ENCODE peak calls at places on chromosomes 13 and 19, in nine cellular contexts. C is PC-3; O is aorta; I is neuronal stem cell; H is CD8-positive, alpha-beta T cell; N is neural progenitor cell; U is esophagus squamous epithelium; K is foreskin keratinocyte; W is tibial nerve. G is an unnamed sample.

GRCh38 chr13:79519252-79519651 is 38.3 kb downstream of the NDFIP2 start:
- DNase-seq in O (no peak), C (peak), U (no peak), K (no peak), H (no peak), N (no peak), W (no peak), I (no peak), G (no peak)

GRCh38 chr19:30430206-30430734 is 58.1 kb downstream of the ZNF536 start:
- DNase-seq in W (no peak), K (no peak), N (no peak), O (no peak), U (no peak), C (no peak), H (no peak), I (no peak), G (no peak)

GRCh38 chr19:5025027-5025426 is 56.1 kb downstream of the KDM4B start:
- DNase-seq in C (no peak), N (peak), K (no peak), O (no peak), W (no peak), U (no peak), I (no peak), H (no peak), G (no peak)

GRCh38 chr19:16801599-16801998 is 27.6 kb upstream of the SIN3B start:
- DNase-seq in C (peak), I (no peak), N (no peak), H (no peak), O (no peak), U (no peak), W (no peak), K (peak), G (peak)

GRCh38 chr13:46401432-46401831 is 14.4 kb upstream of the RUBCNL start:
- DNase-seq in K (no peak), H (no peak), O (no peak), I (no peak), W (no peak), N (no peak), U (no peak), C (no peak), G (no peak)

GRCh38 chr19:13008926-13009787 is 13.9 kb downstream of the NFIX start:
- DNase-seq in K (no peak), C (peak), H (no peak), N (no peak), I (no peak), O (no peak), U (no peak), W (no peak), G (no peak)

GRCh38 chr19:1315470-1316166 is 29.9 kb downstream of the EFNA2 start:
- DNase-seq in U (no peak), H (peak), I (no peak), K (peak), W (no peak), N (peak), O (no peak), C (peak), G (no peak)

GRCh38 chr13:52644108-52644507 is 1.9 kb downstream of the HNRNPA1L2 start:
- DNase-seq in H (no peak), I (no peak), N (no peak), K (peak), W (no peak), O (no peak), U (no peak), C (peak), G (no peak)

GRCh38 chr13:48068036-48068435 is 26.9 kb downstream of the MED4 start:
- DNase-seq in O (no peak), I (no peak), C (no peak), W (no peak), N (no peak), K (no peak), H (no peak), U (no peak), G (no peak)

GRCh38 chr13:32548837-32549236 is 10.2 kb upstream of the N4BP2L2 start:
- DNase-seq in O (no peak), K (no peak), C (no peak), H (no peak), W (no peak), I (no peak), N (no peak), U (no peak), G (no peak)

GRCh38 chr13:97485328-97485727 is 51.4 kb downstream of the RAP2A start:
- DNase-seq in W (no peak), K (no peak), N (no peak), O (no peak), H (no peak), I (no peak), U (no peak), C (no peak), G (no peak)

GRCh38 chr19:35777961-35778360 is 2.6 kb downstream of the ARHGAP33 start:
- DNase-seq in N (no peak), H (no peak), W (no peak), U (no peak), C (no peak), O (no peak), I (no peak), K (no peak), G (no peak)

GRCh38 chr13:108365255-108365654 is 95.7 kb downstream of the TNFSF13B start:
- DNase-seq in K (no peak), U (no peak), I (no peak), W (no peak), N (no peak), C (no peak), O (no peak), H (no peak), G (no peak)

GRCh38 chr13:46124967-46125933 is 20.4 kb upstream of the CPB2 start:
- DNase-seq in O (no peak), I (no peak), C (no peak), W (no peak), K (peak), U (no peak), N (no peak), H (no peak), G (no peak)

GRCh38 chr13:35769812-35770211 is 293.3 kb upstream of the MAB21L1 start:
- DNase-seq in I (no peak), O (no peak), N (no peak), U (no peak), K (no peak), H (no peak), C (no peak), W (no peak), G (no peak)

GRCh38 chr13:27463500-27463899 is 13.1 kb upstream of the MTIF3 start:
- DNase-seq in N (no peak), W (no peak), H (no peak), C (no peak), K (no peak), U (no peak), O (no peak), I (no peak), G (no peak)

GRCh38 chr19:4976412-4977298 is 7.7 kb downstream of the KDM4B start:
- DNase-seq in C (peak), H (no peak), O (peak), W (peak), N (peak), K (peak), I (no peak), U (peak), G (peak)

GRCh38 chr19:6065685-6066365 is 44.5 kb downstream of the RFX2 start:
- DNase-seq in I (no peak), H (no peak), W (no peak), K (peak), O (peak), U (no peak), C (peak), N (no peak), G (no peak)

GRCh38 chr13:41028051-41028450 is 8.9 kb upstream of the ELF1 start:
- DNase-seq in W (no peak), N (no peak), I (no peak), O (no peak), H (no peak), U (no peak), C (no peak), K (no peak), G (no peak)

GRCh38 chr13:46232281-46232680 is 20.6 kb downstream of the LRRC63 start:
- DNase-seq in U (no peak), H (no peak), K (no peak), W (no peak), N (no peak), C (no peak), O (no peak), I (no peak), G (no peak)

GRCh38 chr13:77184455-77184854 is 142.4 kb downstream of the MYCBP2 start:
- DNase-seq in O (no peak), K (peak), I (no peak), H (no peak), C (no peak), U (no peak), N (no peak), W (no peak), G (peak)

GRCh38 chr19:32677657-32678056 is 2.0 kb downstream of the RGS9BP start:
- DNase-seq in I (peak), H (no peak), N (peak), K (no peak), C (no peak), W (no peak), U (no peak), O (no peak), G (no peak)

GRCh38 chr19:2315818-2316353 is 7.9 kb upstream of the LINGO3 start:
- DNase-seq in H (peak), K (no peak), U (no peak), O (no peak), C (peak), N (peak), I (peak), W (peak), G (no peak)

GRCh38 chr19:46838160-46838559 is 12.5 kb downstream of the AP2S1 start:
- DNase-seq in K (no peak), H (no peak), C (no peak), U (no peak), W (no peak), N (no peak), I (no peak), O (no peak), G (no peak)

GRCh38 chr13:29621401-29621800 is 25.9 kb upstream of the SLC7A1 start:
- DNase-seq in W (no peak), H (no peak), O (no peak), N (no peak), U (no peak), I (no peak), C (no peak), K (peak), G (no peak)

GRCh38 chr13:29541400-29541799 is 54.1 kb downstream of the SLC7A1 start:
- DNase-seq in H (no peak), C (no peak), W (no peak), N (no peak), U (no peak), O (no peak), K (no peak), I (no peak), G (no peak)

GRCh38 chr13:28622286-28622685 is 36.6 kb upstream of the POMP start:
- DNase-seq in O (no peak), U (no peak), C (no peak), W (peak), H (no peak), K (no peak), N (no peak), I (no peak), G (no peak)

GRCh38 chr13:46665630-46666482 is 112.9 kb downstream of the LRCH1 start:
- DNase-seq in H (no peak), N (no peak), K (no peak), C (peak), O (no peak), U (no peak), I (no peak), W (no peak), G (no peak)

GRCh38 chr19:14405380-14405757 is 13.8 kb downstream of the DDX39A start:
- DNase-seq in I (peak), C (no peak), O (no peak), W (no peak), H (no peak), U (no peak), K (no peak), N (peak), G (no peak)
- H3K27ac ChIP-seq in I (peak), C (no peak), O (peak), W (peak), H (no peak), U (peak), K (no peak), N (no peak), G (no peak)

GRCh38 chr13:112783946-112784500 is 94.2 kb downstream of the ATP11A start:
- DNase-seq in U (no peak), W (no peak), N (no peak), O (no peak), C (no peak), I (no peak), K (no peak), H (peak), G (no peak)

GRCh38 chr13:112782433-112783010 is 92.7 kb downstream of the ATP11A start:
- DNase-seq in I (no peak), H (peak), N (no peak), U (no peak), O (peak), K (no peak), W (no peak), C (no peak), G (no peak)

GRCh38 chr13:112781881-112782361 is 92.1 kb downstream of the ATP11A start:
- DNase-seq in N (no peak), C (no peak), W (no peak), K (no peak), U (no peak), I (no peak), H (peak), O (peak), G (no peak)

GRCh38 chr13:112784811-112785418 is 95.1 kb downstream of the ATP11A start:
- DNase-seq in K (no peak), C (no peak), W (no peak), O (no peak), I (no peak), N (no peak), U (no peak), H (peak), G (no peak)

DNA sequence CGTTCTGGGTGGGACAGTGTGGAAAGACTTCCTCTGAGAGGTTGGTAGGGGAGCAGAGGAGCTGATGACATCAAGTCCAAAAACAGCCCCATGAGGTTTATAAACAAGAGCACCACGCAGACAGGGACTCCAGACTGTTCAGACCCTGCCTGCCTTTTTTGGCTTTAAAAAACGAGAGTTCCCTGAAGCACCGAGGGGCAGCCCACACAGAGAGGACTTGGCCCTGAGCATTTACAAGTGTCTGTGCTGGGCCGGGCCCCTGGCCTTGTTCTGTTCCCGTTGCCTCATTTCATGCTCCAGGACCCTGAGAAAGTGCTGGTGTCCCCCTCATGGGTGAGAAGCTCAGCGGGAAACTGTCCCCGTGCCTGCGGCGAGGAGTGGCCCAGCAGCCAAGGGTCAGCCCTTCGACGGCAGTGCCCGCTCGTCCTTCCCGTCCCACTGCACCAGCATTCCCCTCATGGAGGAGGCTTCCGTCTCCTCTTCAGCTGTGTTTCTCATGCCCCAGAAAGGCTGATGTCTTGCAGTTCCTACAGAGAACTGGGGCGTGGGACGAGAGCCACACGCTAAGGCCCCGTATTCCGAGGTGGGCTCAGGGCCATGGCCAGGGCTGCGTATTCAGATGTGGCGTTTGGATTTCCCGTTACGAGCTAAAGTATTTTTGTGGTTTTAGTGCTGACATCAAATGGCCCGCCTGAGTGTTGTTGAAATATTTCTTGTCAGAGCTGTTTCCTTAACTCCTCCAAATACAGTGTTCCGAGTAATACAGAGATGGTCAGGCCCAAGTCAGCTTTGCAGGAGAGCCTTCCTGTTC is 93.5 kb downstream of the ATP11A start:
- DNase-seq in U (no peak), C (no peak), W (peak), K (no peak), N (no peak), I (no peak), H (peak), O (peak), G (no peak)
- H3K27ac ChIP-seq in U (peak), C (no peak), W (peak), K (no peak), N (no peak), I (no peak), H (no peak), O (no peak), G (no peak)

GRCh38 chr19:57814505-57815246 is at the start of gene ZNF552:
- DNase-seq in O (peak), I (peak), U (peak), C (peak), H (peak), N (peak), K (peak), W (peak), G (peak)

GRCh38 chr19:57813919-57814504 is 701 bp downstream of the ZNF552 start:
- DNase-seq in K (peak), O (no peak), C (peak), W (no peak), I (no peak), H (no peak), N (no peak), U (no peak), G (no peak)

GRCh38 chr19:57817976-57818375 is 3.3 kb upstream of the ZNF552 start:
- DNase-seq in W (no peak), H (no peak), U (no peak), I (no peak), K (no peak), N (no peak), O (no peak), C (no peak), G (no peak)

GRCh38 chr19:57816652-57817051 is 1.9 kb upstream of the ZNF552 start:
- DNase-seq in N (no peak), O (no peak), U (no peak), H (no peak), W (no peak), K (no peak), C (no peak), I (no peak), G (no peak)

GRCh38 chr19:57815247-57816075 is 748 bp upstream of the ZNF552 start:
- DNase-seq in H (no peak), N (no peak), C (no peak), K (no peak), I (no peak), W (no peak), U (no peak), O (no peak), G (no peak)
- H3K27ac ChIP-seq in H (no peak), N (no peak), C (no peak), K (no peak), I (no peak), W (no peak), U (peak), O (no peak), G (no peak)

DNA sequence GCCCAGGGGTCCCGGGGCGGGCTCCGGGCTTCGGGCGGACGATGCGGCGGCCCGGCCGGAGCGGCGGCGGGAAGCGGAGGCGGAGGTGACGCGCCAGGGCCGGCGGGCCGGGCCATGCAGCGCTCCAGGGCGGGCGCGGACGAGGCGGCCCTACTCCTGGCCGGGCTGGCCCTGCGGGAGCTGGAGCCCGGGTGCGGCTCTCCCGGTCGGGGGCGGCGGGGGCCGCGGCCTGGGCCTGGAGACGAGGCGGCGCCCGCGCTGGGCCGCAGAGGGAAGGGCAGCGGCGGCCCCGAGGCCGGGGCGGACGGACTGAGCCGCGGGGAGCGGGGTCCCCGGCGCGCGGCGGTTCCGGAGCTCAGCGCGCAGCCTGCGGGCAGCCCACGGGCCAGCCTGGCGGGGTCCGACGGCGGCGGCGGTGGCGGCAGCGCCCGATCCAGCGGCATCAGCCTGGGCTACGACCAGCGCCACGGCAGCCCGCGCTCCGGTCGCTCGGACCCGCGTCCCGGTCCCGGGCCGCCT is 362 bp downstream of the WTIP start:
- DNase-seq in K (no peak), U (no peak), H (no peak), O (no peak), C (peak), W (no peak), I (no peak), N (no peak), G (no peak)
- H3K27ac ChIP-seq in K (no peak), U (peak), H (no peak), O (peak), C (no peak), W (peak), I (peak), N (no peak), G (peak)

GRCh38 chr19:11495885-11496284 is 9.8 kb downstream of the ZNF653 start:
- DNase-seq in I (no peak), O (no peak), H (no peak), K (no peak), C (no peak), W (no peak), N (no peak), U (no peak), G (no peak)
- H3K27ac ChIP-seq in I (no peak), O (no peak), H (no peak), K (no peak), C (no peak), W (no peak), N (no peak), U (no peak), G (no peak)

GRCh38 chr13:110265341-110265681 is 41.6 kb downstream of the COL4A1 start:
- DNase-seq in K (no peak), H (no peak), O (no peak), C (no peak), I (no peak), N (peak), U (no peak), W (no peak), G (no peak)
- H3K27ac ChIP-seq in K (no peak), H (no peak), O (peak), C (no peak), I (peak), N (peak), U (peak), W (peak), G (no peak)

GRCh38 chr19:18576383-18576782 is 4.7 kb downstream of the UBA52 start:
- DNase-seq in U (no peak), W (no peak), O (no peak), K (no peak), C (no peak), H (no peak), I (no peak), N (no peak), G (no peak)

GRCh38 chr19:18571564-18572344 is at the start of gene UBA52:
- DNase-seq in I (peak), U (peak), O (peak), H (peak), K (peak), W (peak), C (peak), N (peak), G (peak)

GRCh38 chr19:18580311-18580710 is 8.3 kb upstream of the REX1BD start:
- DNase-seq in C (no peak), W (no peak), K (no peak), I (no peak), H (no peak), O (no peak), N (no peak), U (no peak), G (no peak)

GRCh38 chr19:18574691-18575291 is 3.1 kb downstream of the UBA52 start:
- DNase-seq in H (no peak), W (no peak), U (no peak), O (no peak), N (no peak), I (no peak), C (no peak), K (no peak), G (no peak)

DNA sequence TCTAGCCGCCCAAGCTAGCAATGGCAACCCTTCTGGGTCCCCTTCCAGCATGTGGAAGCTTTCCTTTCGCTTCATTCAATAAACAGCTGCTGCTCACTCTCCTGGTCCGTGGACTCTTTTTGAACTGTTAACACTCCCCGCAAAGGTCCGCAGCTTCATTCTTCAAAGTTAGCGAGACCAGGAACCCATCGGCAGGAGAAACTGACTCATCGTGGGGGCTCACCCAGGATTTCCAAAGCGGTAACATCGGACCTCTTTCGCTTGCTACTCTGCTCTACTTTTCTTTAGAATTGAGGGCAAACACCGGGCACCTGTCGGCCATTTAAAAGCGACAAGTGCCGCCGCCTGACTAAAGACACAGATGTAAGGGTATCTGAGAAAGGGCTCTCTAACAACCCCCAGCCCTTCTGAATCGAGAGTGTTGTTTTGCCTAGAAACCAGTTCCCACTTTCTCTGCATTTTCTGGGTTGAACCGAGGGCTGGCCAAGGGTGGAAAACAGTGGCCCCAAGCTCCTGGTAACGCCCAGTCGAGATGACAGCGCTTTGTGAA is 5.8 kb downstream of the UBA52 start:
- DNase-seq in I (no peak), U (no peak), C (no peak), W (no peak), K (no peak), N (no peak), O (no peak), H (no peak), G (no peak)
- H3K27ac ChIP-seq in I (no peak), U (no peak), C (no peak), W (no peak), K (no peak), N (no peak), O (no peak), H (no peak), G (no peak)

G was measured in epithelial cell of prostate.